ENCODE peak calls at places on chromosomes 4 and X, in six cellular contexts. G is activated CD4-positive, alpha-beta memory T cell treated with anti-CD3 and anti-CD28 coated beads, Interleukin-2, amount 10 ng/mL, durations not matched to agents 7 days and 5 days; Z is effector CD8-positive, alpha-beta T cell; V is progenitor cell of endocrine pancreas; K is stimulated activated CD8-positive, alpha-beta memory T cell treated with anti-CD3 and anti-CD28 coated beads, Interleukin-4, amount 100 ng/mL, for 4 hours; Y is WTC11. D is an unnamed sample.

GRCh38 chr4:168585168-168586091 is 88.6 kb downstream of the PALLD start:
- DNase-seq in G (peak; percentile 18), Z (no peak), V (peak; percentile 33), K (no peak), Y (peak; percentile 85), D (peak; percentile 93)

GRCh38 chr4:152572417-152573086 is 36.7 kb upstream of the FBXW7 start:
- DNase-seq in G (no peak), Z (no peak), V (no peak), K (no peak), Y (no peak), D (no peak)

GRCh38 chr4:121411151-121411744 is 30.4 kb upstream of the QRFPR start:
- DNase-seq in G (no peak), Z (no peak), V (no peak), K (no peak), Y (no peak), D (peak; percentile 89)

GRCh38 chr4:150253416-150253815 is 175.2 kb downstream of the DCLK2 start:
- DNase-seq in G (no peak), Z (no peak), V (no peak), K (no peak), Y (no peak), D (no peak)

GRCh38 chr4:26490111-26490979 is at the start of gene CCKAR:
- DNase-seq in G (no peak), Z (no peak), V (no peak), K (no peak), Y (no peak), D (no peak)

GRCh38 chr4:76035146-76035545 is 724 bp downstream of the CXCL11 start:
- DNase-seq in G (no peak), Z (no peak), V (no peak), K (no peak), Y (no peak), D (no peak)

GRCh38 chr4:126799471-126799870 is 833.3 kb upstream of the INTU start:
- DNase-seq in G (no peak), Z (no peak), V (no peak), K (no peak), Y (no peak), D (no peak)

GRCh38 chr4:138037716-138038115 is 204.4 kb downstream of the SLC7A11 start:
- DNase-seq in G (no peak), Z (no peak), V (no peak), K (no peak), Y (no peak), D (no peak)

GRCh38 chrX:31154941-31155340 is 83.1 kb upstream of the FTHL17 start:
- DNase-seq in G (no peak), Z (no peak), V (no peak), K (no peak), Y (no peak), D (no peak)

D was measured in endodermal cell.